ENCODE peak calls at places on chromosomes 1 and 21, in eight cellular contexts. V is left ventricle myocardium superior, P is H7, C is A172, W is NT2/D1, X is stomach, I is GM13977, B is NCI-H146. L is an unnamed sample.

GRCh38 chr1:3494321-3495308 is 40.1 kb downstream of the ARHGEF16 start:
- DNase-seq in W (no peak), X (no peak), I (no peak), V (no peak), P (no peak), B (no peak), C (no peak), L (no peak)

GRCh38 chr1:210294991-210295773 is 33.5 kb upstream of the HHAT start:
- DNase-seq in V (peak), W (peak), I (no peak), P (peak), B (no peak), X (no peak), C (peak), L (no peak)

GRCh38 chr1:44685218-44685617 is 10.7 kb downstream of the ARMH1 start:
- DNase-seq in C (no peak), X (no peak), B (no peak), P (no peak), V (no peak), W (no peak), I (no peak), L (no peak)

GRCh38 chr1:83813571-83813970 is 185.4 kb downstream of the TTLL7 start:
- DNase-seq in P (no peak), V (no peak), I (no peak), X (no peak), W (no peak), B (no peak), C (no peak), L (no peak)

GRCh38 chr1:26799479-26800133 is 11.9 kb downstream of the PIGV start:
- DNase-seq in B (no peak), W (no peak), I (no peak), P (no peak), V (peak), C (peak), X (no peak), L (no peak)

GRCh38 chr1:177230228-177231016 is 59.7 kb downstream of the BRINP2 start:
- DNase-seq in X (no peak), W (no peak), V (no peak), C (no peak), P (no peak), B (no peak), I (no peak), L (no peak)

GRCh38 chr1:225919906-225920305 is 4.1 kb downstream of the PYCR2 start:
- DNase-seq in P (no peak), C (peak), W (no peak), B (no peak), V (peak), X (peak), I (no peak), L (no peak)

GRCh38 chr21:30206551-30207251 is 9.2 kb downstream of the CLDN8 start:
- DNase-seq in P (no peak), B (no peak), W (no peak), C (peak), I (no peak), X (no peak), V (no peak), L (no peak)

GRCh38 chr1:117757668-117758067 is 151.8 kb downstream of the TENT5C start:
- DNase-seq in I (no peak), C (no peak), X (no peak), W (no peak), B (no peak), P (no peak), V (no peak), L (no peak)

GRCh38 chr1:201656670-201657032 is 117.7 kb downstream of the NAV1 start:
- DNase-seq in C (no peak), I (no peak), V (peak), P (no peak), W (no peak), B (no peak), X (no peak), L (no peak)

GRCh38 chr1:33925586-33925985 is 61.7 kb downstream of the HMGB4 start:
- DNase-seq in W (no peak), B (no peak), P (no peak), X (no peak), C (no peak), I (no peak), V (no peak), L (no peak)

GRCh38 chr1:158060001-158060400 is 66.6 kb downstream of the KIRREL1 start:
- DNase-seq in P (peak), V (no peak), B (no peak), C (no peak), I (no peak), W (peak), X (no peak), L (no peak)

GRCh38 chr21:44999972-45000636 is 60.3 kb downstream of the SLX9 start:
- DNase-seq in X (no peak), W (no peak), I (no peak), B (no peak), V (peak), P (no peak), C (no peak), L (no peak)

GRCh38 chr1:86913399-86913895 is 479 bp downstream of the SELENOF start:
- DNase-seq in I (no peak), V (no peak), W (no peak), C (peak), P (no peak), X (peak), B (peak), L (peak)

GRCh38 chr1:27940297-27940696 is 5.5 kb downstream of the SMPDL3B start:
- DNase-seq in P (peak), I (peak), B (peak), C (no peak), X (peak), V (peak), W (no peak), L (peak)

GRCh38 chr1:217089239-217090014 is 366.2 kb upstream of the ESRRG start:
- DNase-seq in X (no peak), I (peak), W (peak), B (peak), C (no peak), P (peak), V (peak), L (no peak)

L was measured in HepG2.